ENCODE peak calls at places on chromosomes 5 and 9, in seven cellular contexts. One of them, this sample, is unnamed.

GRCh38 chr5:156414381-156414780 is 87.4 kb downstream of the SGCD start:
- DNase-seq in A172: no peak
- DNase-seq in amygdala: no peak
- DNase-seq in SK-MEL-5: no peak
- DNase-seq in AG10803: peak; percentile 57
- DNase-seq in Peyer's patch: no peak
- DNase-seq in bronchial epithelial cell: no peak
- DNase-seq in this sample: no peak

GRCh38 chr5:144205141-144205551 is 34.5 kb downstream of the KCTD16 start:
- DNase-seq in Peyer's patch: no peak
- DNase-seq in amygdala: no peak
- DNase-seq in bronchial epithelial cell: peak; percentile 39
- DNase-seq in AG10803: peak; percentile 52
- DNase-seq in A172: peak; percentile 48
- DNase-seq in SK-MEL-5: no peak
- DNase-seq in this sample: no peak

GRCh38 chr9:20024159-20024571 is 235.3 kb upstream of the SLC24A2 start:
- DNase-seq in AG10803: no peak
- DNase-seq in SK-MEL-5: no peak
- DNase-seq in bronchial epithelial cell: no peak
- DNase-seq in A172: no peak
- DNase-seq in Peyer's patch: no peak
- DNase-seq in amygdala: no peak
- DNase-seq in this sample: no peak

GRCh38 chr9:130905902-130906726 is 9.5 kb upstream of the QRFP start:
- DNase-seq in AG10803: no peak
- DNase-seq in SK-MEL-5: no peak
- DNase-seq in A172: no peak
- DNase-seq in Peyer's patch: no peak
- DNase-seq in amygdala: no peak
- DNase-seq in bronchial epithelial cell: no peak
- DNase-seq in this sample: no peak

GRCh38 chr5:65307088-65307487 is 174.6 kb downstream of the ADAMTS6 start:
- DNase-seq in amygdala: no peak
- DNase-seq in Peyer's patch: no peak
- DNase-seq in AG10803: peak; percentile 9
- DNase-seq in A172: no peak
- DNase-seq in bronchial epithelial cell: no peak
- DNase-seq in SK-MEL-5: no peak
- DNase-seq in this sample: no peak

GRCh38 chr9:89544280-89544664 is 46.4 kb upstream of the SEMA4D start:
- DNase-seq in A172: no peak
- DNase-seq in AG10803: no peak
- DNase-seq in amygdala: no peak
- DNase-seq in SK-MEL-5: no peak
- DNase-seq in bronchial epithelial cell: no peak
- DNase-seq in Peyer's patch: no peak
- DNase-seq in this sample: no peak

GRCh38 chr9:134290603-134291451 is 35.4 kb upstream of the RXRA start:
- DNase-seq in A172: no peak
- DNase-seq in Peyer's patch: no peak
- DNase-seq in AG10803: no peak
- DNase-seq in SK-MEL-5: no peak
- DNase-seq in bronchial epithelial cell: no peak
- DNase-seq in amygdala: no peak
- DNase-seq in this sample: peak; percentile 8

GRCh38 chr5:138470322-138471285 is 5.3 kb downstream of the EGR1 start:
- DNase-seq in bronchial epithelial cell: peak; percentile 89
- DNase-seq in SK-MEL-5: no peak
- DNase-seq in amygdala: no peak
- DNase-seq in AG10803: no peak
- DNase-seq in A172: peak; percentile 49
- DNase-seq in Peyer's patch: no peak
- DNase-seq in this sample: no peak

GRCh38 chr5:126373621-126374416 is 49.4 kb upstream of the GRAMD2B start:
- DNase-seq in AG10803: peak; percentile 79
- DNase-seq in Peyer's patch: no peak
- DNase-seq in SK-MEL-5: no peak
- DNase-seq in amygdala: no peak
- DNase-seq in bronchial epithelial cell: no peak
- DNase-seq in A172: no peak
- DNase-seq in this sample: no peak

GRCh38 chr9:110298028-110298605 is 39.5 kb downstream of the TXNDC8 start:
- DNase-seq in SK-MEL-5: no peak
- DNase-seq in amygdala: no peak
- DNase-seq in bronchial epithelial cell: no peak
- DNase-seq in A172: no peak
- DNase-seq in Peyer's patch: no peak
- DNase-seq in AG10803: no peak
- DNase-seq in this sample: no peak

GRCh38 chr5:168176251-168176650 is 115.2 kb upstream of the WWC1 start:
- DNase-seq in SK-MEL-5: no peak
- DNase-seq in bronchial epithelial cell: no peak
- DNase-seq in A172: no peak
- DNase-seq in Peyer's patch: no peak
- DNase-seq in AG10803: peak; percentile 12
- DNase-seq in amygdala: no peak
- DNase-seq in this sample: no peak

GRCh38 chr9:106077731-106078130 is 383.4 kb downstream of the TMEM38B start:
- DNase-seq in SK-MEL-5: peak; percentile 30
- DNase-seq in bronchial epithelial cell: no peak
- DNase-seq in A172: no peak
- DNase-seq in AG10803: no peak
- DNase-seq in amygdala: no peak
- DNase-seq in Peyer's patch: no peak
- DNase-seq in this sample: no peak

GRCh38 chr5:146111409-146111808 is 6.0 kb upstream of the PLAC8L1 start:
- DNase-seq in SK-MEL-5: no peak
- DNase-seq in bronchial epithelial cell: no peak
- DNase-seq in amygdala: no peak
- DNase-seq in Peyer's patch: no peak
- DNase-seq in A172: no peak
- DNase-seq in AG10803: no peak
- DNase-seq in this sample: no peak

GRCh38 chr5:1521671-1522600 is 1.8 kb downstream of the LPCAT1 start:
- DNase-seq in A172: peak; percentile 55
- DNase-seq in bronchial epithelial cell: peak; percentile 69
- DNase-seq in amygdala: no peak
- DNase-seq in Peyer's patch: peak; percentile 49
- DNase-seq in SK-MEL-5: no peak
- DNase-seq in AG10803: peak; percentile 55
- DNase-seq in this sample: peak; percentile 25

GRCh38 chr5:164296603-164297080 is 791.2 kb downstream of the MAT2B start:
- DNase-seq in bronchial epithelial cell: no peak
- DNase-seq in Peyer's patch: no peak
- DNase-seq in SK-MEL-5: peak; percentile 1
- DNase-seq in AG10803: no peak
- DNase-seq in amygdala: no peak
- DNase-seq in A172: peak; percentile 13
- DNase-seq in this sample: no peak

GRCh38 chr5:96067902-96068614 is 106.4 kb upstream of the ELL2 start:
- DNase-seq in amygdala: no peak
- DNase-seq in Peyer's patch: peak; percentile 48
- DNase-seq in SK-MEL-5: no peak
- DNase-seq in A172: peak; percentile 99
- DNase-seq in bronchial epithelial cell: peak; percentile 97
- DNase-seq in AG10803: peak; percentile 90
- DNase-seq in this sample: peak; percentile 23

GRCh38 chr5:123705741-123706140 is 193.8 kb downstream of the CSNK1G3 start:
- DNase-seq in AG10803: peak; percentile 88
- DNase-seq in SK-MEL-5: no peak
- DNase-seq in bronchial epithelial cell: peak; percentile 45
- DNase-seq in A172: no peak
- DNase-seq in amygdala: no peak
- DNase-seq in Peyer's patch: no peak
- DNase-seq in this sample: no peak

GRCh38 chr5:38994329-38994927 is 79.8 kb downstream of the RICTOR start:
- DNase-seq in bronchial epithelial cell: peak; percentile 68
- DNase-seq in Peyer's patch: no peak
- DNase-seq in amygdala: no peak
- DNase-seq in A172: peak; percentile 59
- DNase-seq in SK-MEL-5: peak; percentile 95
- DNase-seq in AG10803: peak; percentile 71
- DNase-seq in this sample: no peak

This sample was measured in mucosa of descending colon.